ENCODE peak calls at places on chromosome 9, in five cellular contexts. R is hepatocyte, I is HepG2, Y is GM12878, V is neural progenitor cell. L is an unnamed sample.

GRCh38 chr9:25397746-25398145 is 280.5 kb downstream of the TUSC1 start:
- DNase-seq in R (no peak), I (no peak), Y (no peak), V (no peak), L (no peak)

GRCh38 chr9:84668204-84669007 is 1.1 kb upstream of the NTRK2 start:
- DNase-seq in R (peak; percentile 88), I (no peak), Y (no peak), V (peak; percentile 95), L (no peak)

GRCh38 chr9:91536211-91536691 is 112.6 kb upstream of the NFIL3 start:
- DNase-seq in R (peak; percentile 83), I (peak; percentile 41), Y (no peak), V (no peak), L (no peak)

GRCh38 chr9:92739346-92740014 is 25.2 kb downstream of the BICD2 start:
- DNase-seq in R (no peak), I (no peak), Y (no peak), V (no peak), L (no peak)

GRCh38 chr9:92100237-92100911 is 14.8 kb downstream of the SPTLC1 start:
- DNase-seq in R (peak; percentile 35), I (no peak), Y (no peak), V (no peak), L (no peak)

GRCh38 chr9:108746864-108747263 is 108.9 kb downstream of the ACTL7B start:
- DNase-seq in R (no peak), I (peak; percentile 57), Y (no peak), V (no peak), L (no peak)

GRCh38 chr9:10438955-10439354 is 173.8 kb downstream of the PTPRD start:
- DNase-seq in R (no peak), I (no peak), Y (no peak), V (peak; percentile 13), L (no peak)

GRCh38 chr9:120214331-120214730 is 365.6 kb downstream of the CDK5RAP2 start:
- DNase-seq in R (no peak), I (no peak), Y (no peak), V (no peak), L (no peak)

GRCh38 chr9:78769684-78770083 is 472.8 kb downstream of the PSAT1 start:
- DNase-seq in R (no peak), I (no peak), Y (no peak), V (no peak), L (no peak)

GRCh38 chr9:32177389-32177788 is 207.1 kb upstream of the ACO1 start:
- DNase-seq in R (no peak), I (no peak), Y (no peak), V (no peak), L (no peak)

DNA sequence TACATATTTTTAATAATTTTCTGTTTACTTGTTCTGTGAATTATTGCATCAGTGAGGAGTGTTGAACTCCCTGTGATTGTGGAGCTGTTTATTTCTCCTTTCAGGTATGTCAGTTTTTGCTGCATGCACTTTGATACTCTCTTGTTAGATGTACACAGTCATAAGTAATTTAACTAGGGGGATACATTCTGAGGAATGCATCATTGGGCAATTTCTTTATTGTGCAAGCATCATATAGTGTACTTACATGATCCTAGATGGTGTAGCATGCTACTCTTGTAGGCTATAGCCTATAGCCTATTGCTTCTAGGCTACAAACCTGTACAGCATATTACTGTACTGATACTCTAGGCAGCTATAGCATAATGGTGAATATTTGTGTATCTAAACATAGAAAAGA is 9.5 kb downstream of the DENND4C start:
- DNase-seq in R (no peak), I (peak; percentile 44), Y (no peak), V (no peak), L (no peak)
- TF ChIP-seq EZH2 in R (no peak), I (no peak), Y (no peak), V (no peak), L (no peak)

DNA sequence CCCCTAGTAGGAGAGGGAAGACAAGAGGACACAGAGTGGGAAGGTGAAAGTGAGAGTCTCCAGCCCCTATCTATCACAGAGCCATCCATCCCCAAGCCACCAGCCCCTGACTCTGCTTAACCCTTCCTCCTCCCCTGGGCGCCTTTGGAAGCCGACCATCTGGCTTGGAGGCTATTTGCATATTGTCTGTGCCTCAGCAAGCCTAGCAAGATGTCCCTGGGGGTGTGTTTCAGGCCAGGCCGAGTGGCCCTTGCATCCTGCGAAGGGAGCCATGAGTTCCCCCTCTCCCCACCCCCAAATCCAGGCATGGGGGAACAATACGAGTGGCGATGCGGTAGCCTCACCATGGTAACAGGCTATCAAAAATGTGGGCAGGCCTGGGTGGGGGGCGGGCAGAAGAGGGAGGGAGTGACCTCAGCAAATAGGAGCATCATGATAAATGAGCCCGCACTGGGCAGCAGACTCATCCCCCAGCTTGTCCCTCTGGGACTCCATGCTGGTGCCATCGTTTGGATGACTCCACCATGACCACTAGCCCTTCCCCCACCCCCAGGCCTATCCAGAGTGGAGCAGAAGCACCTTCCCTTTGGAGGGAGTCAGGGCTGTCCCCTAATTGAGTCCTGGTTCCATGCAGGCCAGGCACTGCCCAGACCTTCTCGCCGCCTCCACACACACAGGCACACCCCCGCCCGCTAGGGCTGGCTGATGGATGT is 14.5 kb downstream of the URM1 start:
- DNase-seq in R (no peak), I (no peak), Y (no peak), V (no peak), L (no peak)
- H3K27ac ChIP-seq in R (no peak overlapping the region), I (no peak overlapping the region), Y (no peak overlapping the region), V (no peak overlapping the region), L (no peak overlapping the region)

GRCh38 chr9:127753556-127753955 is 18.5 kb upstream of the TOR2A start:
- DNase-seq in R (no peak), I (no peak), Y (no peak), V (no peak), L (no peak)
- TF ChIP-seq EZH2 in R (no peak), I (no peak), Y (no peak), V (no peak), L (no peak)

DNA sequence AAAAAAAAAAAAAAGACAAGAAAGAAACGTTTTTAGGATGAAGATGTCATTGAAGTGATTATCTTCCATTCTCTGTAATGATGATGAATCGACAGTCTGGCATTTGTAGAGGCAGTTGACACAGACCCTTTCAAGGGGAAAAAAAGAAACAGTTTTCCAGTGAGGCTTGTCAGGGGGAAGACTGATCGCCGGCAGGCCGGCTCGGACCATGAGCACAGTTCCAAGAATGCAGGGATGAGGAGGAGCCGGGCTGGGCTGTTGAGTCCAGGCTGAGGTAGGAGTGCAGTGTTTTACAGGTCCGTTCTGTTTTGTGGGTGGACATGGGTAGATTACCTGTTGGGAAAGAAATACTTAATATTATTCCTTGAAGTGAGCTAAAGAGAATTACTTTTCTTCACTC is 194.6 kb downstream of the AOPEP start:
- DNase-seq in R (peak; percentile 49), I (no peak), Y (no peak), V (no peak), L (no peak)
- H3K27ac ChIP-seq in R (peak overlapping the region; percentile 89), I (peak overlapping the region; percentile 84), Y (no peak overlapping the region), V (no peak overlapping the region), L (no peak overlapping the region)

GRCh38 chr9:129262261-129262660 is 84.2 kb upstream of the IER5L start:
- DNase-seq in R (no peak), I (no peak), Y (no peak), V (no peak), L (no peak)

GRCh38 chr9:129256959-129257713 is 79.1 kb upstream of the IER5L start:
- DNase-seq in R (no peak), I (no peak), Y (no peak), V (no peak), L (no peak)

GRCh38 chr9:129259373-129259772 is 81.3 kb upstream of the IER5L start:
- DNase-seq in R (no peak), I (no peak), Y (no peak), V (no peak), L (no peak)

GRCh38 chr9:129258124-129258822 is 80.2 kb upstream of the IER5L start:
- DNase-seq in R (peak; percentile 95), I (peak; percentile 61), Y (no peak), V (peak; percentile 100), L (no peak)

DNA sequence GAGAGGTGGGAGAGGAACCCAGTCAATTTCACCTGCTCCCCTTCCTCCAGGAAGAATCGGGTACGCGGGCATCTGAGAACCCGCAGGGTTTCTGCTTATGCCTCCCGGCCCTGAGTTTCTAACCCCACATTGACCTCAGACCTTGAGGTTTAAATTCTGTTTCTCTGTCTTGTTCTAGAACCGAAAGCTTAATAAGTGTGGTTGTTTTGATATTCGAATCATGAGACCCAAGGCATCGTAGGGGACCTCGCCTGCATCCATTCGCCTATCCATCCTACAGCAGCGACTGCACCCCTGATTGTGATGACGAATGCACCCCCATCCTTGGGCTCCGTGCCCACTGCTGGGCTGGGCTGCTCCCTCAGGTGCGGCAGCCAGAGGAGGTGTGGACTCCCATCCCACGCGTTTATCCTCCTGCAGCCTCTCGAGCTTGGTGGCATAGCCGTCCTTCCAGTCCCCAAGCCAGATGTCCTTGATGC is 80.8 kb upstream of the IER5L start:
- DNase-seq in R (no peak), I (no peak), Y (no peak), V (no peak), L (no peak)
- TF ChIP-seq EZH2 in R (no peak), I (no peak), Y (no peak), V (no peak), L (no peak)

GRCh38 chr9:36802171-36802920 is 229.7 kb downstream of the MELK start:
- DNase-seq in R (no peak), I (no peak), Y (no peak), V (no peak), L (no peak)

GRCh38 chr9:36797471-36798220 is 225.0 kb downstream of the MELK start:
- DNase-seq in R (no peak), I (no peak), Y (no peak), V (no peak), L (no peak)

GRCh38 chr9:36796671-36797419 is 224.2 kb downstream of the MELK start:
- DNase-seq in R (no peak), I (no peak), Y (no peak), V (no peak), L (no peak)

GRCh38 chr9:36793277-36793676 is 220.6 kb downstream of the MELK start:
- DNase-seq in R (no peak), I (no peak), Y (no peak), V (no peak), L (peak; percentile 7)

GRCh38 chr9:36798350-36799065 is 225.8 kb downstream of the MELK start:
- DNase-seq in R (no peak), I (peak; percentile 24), Y (no peak), V (peak; percentile 56), L (no peak)
- H3K27ac ChIP-seq in R (no peak overlapping the region), I (no peak overlapping the region), Y (no peak overlapping the region), V (no peak overlapping the region), L (no peak overlapping the region)

GRCh38 chr9:27528278-27528885 is 1.2 kb downstream of the MOB3B start:
- DNase-seq in R (peak; percentile 89), I (no peak), Y (no peak), V (peak; percentile 91), L (peak; percentile 28)

GRCh38 chr9:27527702-27528277 is 1.8 kb downstream of the MOB3B start:
- DNase-seq in R (no peak), I (no peak), Y (no peak), V (peak; percentile 28), L (no peak)

GRCh38 chr9:27529316-27530278 is at the start of gene MOB3B:
- DNase-seq in R (peak; percentile 91), I (peak; percentile 31), Y (no peak), V (peak; percentile 91), L (peak; percentile 68)

GRCh38 chr9:27530915-27531762 is 1.5 kb upstream of the MOB3B start:
- DNase-seq in R (no peak), I (no peak), Y (no peak), V (no peak), L (no peak)

GRCh38 chr9:27528886-27529315 is 713 bp downstream of the MOB3B start:
- DNase-seq in R (peak; percentile 83), I (no peak), Y (no peak), V (peak; percentile 80), L (no peak)
- TF ChIP-seq EZH2 in R (no peak), I (peak; percentile 71), Y (no peak), V (no peak), L (no peak)